ENCODE peak calls at places on chromosomes 1 and 21, in eight cellular contexts. W is GM12878, K is HepG2, D is K562, F is HCT116, U is GM23338, B is upper lobe of left lung, J is Panc1. E is an unnamed sample.

GRCh38 chr1:150706091-150706490 is 9.1 kb upstream of the GOLPH3L start:
- ATAC-seq in K (no peak), U (no peak), W (no peak), B (no peak), J (no peak), F (no peak), D (peak; percentile 52), E (no peak)

GRCh38 chr1:167482184-167482583 is 36.1 kb downstream of the CD247 start:
- ATAC-seq in F (no peak), U (no peak), B (no peak), D (peak; percentile 17), W (no peak), K (no peak), J (no peak), E (no peak)

GRCh38 chr1:52693843-52694242 is 4.3 kb downstream of the COA7 start:
- ATAC-seq in J (no peak), W (no peak), B (no peak), K (no peak), D (no peak), F (no peak), U (no peak), E (no peak)

GRCh38 chr1:23357112-23357908 is 12.3 kb downstream of the ZNF436 start:
- ATAC-seq in D (no peak), K (no peak), W (no peak), B (no peak), J (no peak), F (no peak), U (peak; percentile 97), E (no peak)

GRCh38 chr21:30216041-30216723 is at the start of gene CLDN8:
- ATAC-seq in B (no peak), D (no peak), U (no peak), J (no peak), F (no peak), K (no peak), W (no peak), E (no peak)

GRCh38 chr1:235883261-235883927 is 16.7 kb upstream of the LYST start:
- ATAC-seq in B (peak; percentile 86), K (peak; percentile 46), J (peak; percentile 83), W (peak; percentile 50), D (no peak), F (peak; percentile 49), U (no peak), E (peak; percentile 89)

GRCh38 chr1:186643600-186643999 is 36.6 kb downstream of the PTGS2 start:
- ATAC-seq in K (no peak), D (no peak), B (no peak), J (no peak), F (no peak), W (no peak), U (no peak), E (no peak)

GRCh38 chr1:78606274-78606673 is 14.0 kb upstream of the IFI44L start:
- ATAC-seq in B (no peak), J (no peak), W (no peak), U (no peak), D (no peak), K (no peak), F (no peak), E (peak; percentile 39)

GRCh38 chr1:182718311-182718710 is 33.9 kb upstream of the RGS8 start:
- ATAC-seq in U (peak; percentile 41), K (no peak), B (no peak), F (peak; percentile 74), W (peak; percentile 80), J (no peak), D (peak; percentile 58), E (no peak)

GRCh38 chr1:116738673-116739370 is 15.4 kb upstream of the CD2 start:
- ATAC-seq in J (no peak), K (no peak), D (no peak), W (peak; percentile 81), U (no peak), B (no peak), F (no peak), E (no peak)

GRCh38 chr1:114113801-114114750 is 39.6 kb downstream of the SYT6 start:
- ATAC-seq in J (no peak), F (peak; percentile 95), D (peak; percentile 24), W (no peak), U (no peak), K (no peak), B (peak; percentile 78), E (peak; percentile 47)

GRCh38 chr21:45534591-45535331 is 7.5 kb downstream of the SLC19A1 start:
- ATAC-seq in D (no peak), U (no peak), B (peak; percentile 40), J (no peak), K (no peak), F (no peak), W (no peak), E (no peak)

GRCh38 chr1:65791396-65791795 is 1.3 kb upstream of the PDE4B start:
- ATAC-seq in D (no peak), J (no peak), W (no peak), K (no peak), B (peak; percentile 60), F (no peak), U (no peak), E (peak; percentile 36)

GRCh38 chr21:42189860-42190491 is 29.0 kb upstream of the ABCG1 start:
- ATAC-seq in W (no peak), K (no peak), J (no peak), D (no peak), F (no peak), B (no peak), U (no peak), E (no peak)

GRCh38 chr1:167650266-167651160 is 20.5 kb downstream of the RCSD1 start:
- ATAC-seq in K (peak; percentile 38), W (peak; percentile 92), F (no peak), D (peak; percentile 55), B (peak; percentile 62), U (no peak), J (peak; percentile 21), E (peak; percentile 42)

GRCh38 chr1:155038602-155039307 is 5.1 kb downstream of the DCST1 start:
- ATAC-seq in K (no peak), W (no peak), J (no peak), F (peak; percentile 36), D (peak; percentile 59), B (peak; percentile 70), U (no peak), E (peak; percentile 79)

GRCh38 chr1:201469645-201470074 is 672 bp upstream of the PHLDA3 start:
- ATAC-seq in B (no peak), F (peak; percentile 12), D (no peak), U (peak; percentile 20), W (no peak), J (peak; percentile 17), K (peak; percentile 39), E (no peak)

GRCh38 chr1:214466759-214467585 is 84.4 kb downstream of the PTPN14 start:
- ATAC-seq in D (no peak), K (no peak), W (no peak), U (no peak), B (no peak), J (peak; percentile 71), F (peak; percentile 87), E (no peak)

GRCh38 chr1:214472362-214472761 is 79.0 kb downstream of the PTPN14 start:
- ATAC-seq in D (no peak), K (no peak), B (no peak), F (no peak), W (no peak), J (no peak), U (no peak), E (no peak)

GRCh38 chr1:214471458-214471857 is 79.9 kb downstream of the PTPN14 start:
- ATAC-seq in K (no peak), W (no peak), B (no peak), J (no peak), D (no peak), U (no peak), F (no peak), E (no peak)

GRCh38 chr1:214470132-214470531 is 81.3 kb downstream of the PTPN14 start:
- ATAC-seq in K (no peak), F (no peak), J (no peak), W (no peak), D (no peak), B (no peak), U (no peak), E (no peak)

GRCh38 chr1:214469290-214469689 is 82.1 kb downstream of the PTPN14 start:
- ATAC-seq in J (no peak), F (no peak), D (no peak), K (no peak), U (no peak), W (no peak), B (no peak), E (no peak)
- TF ChIP-seq POLR2AphosphoS5 in J (no peak), F (no peak), D (no peak), K (no peak), U (no peak), W (no peak), B (no peak), E (no peak)

GRCh38 chr1:51063121-51063520 is 38.9 kb upstream of the C1orf185 start:
- ATAC-seq in B (no peak), W (no peak), D (no peak), K (no peak), J (peak; percentile 80), F (peak; percentile 84), U (no peak), E (no peak)
- TF ChIP-seq POLR2AphosphoS5 in B (no peak), W (no peak), D (no peak), K (no peak), J (no peak), F (no peak), U (no peak), E (no peak)

DNA sequence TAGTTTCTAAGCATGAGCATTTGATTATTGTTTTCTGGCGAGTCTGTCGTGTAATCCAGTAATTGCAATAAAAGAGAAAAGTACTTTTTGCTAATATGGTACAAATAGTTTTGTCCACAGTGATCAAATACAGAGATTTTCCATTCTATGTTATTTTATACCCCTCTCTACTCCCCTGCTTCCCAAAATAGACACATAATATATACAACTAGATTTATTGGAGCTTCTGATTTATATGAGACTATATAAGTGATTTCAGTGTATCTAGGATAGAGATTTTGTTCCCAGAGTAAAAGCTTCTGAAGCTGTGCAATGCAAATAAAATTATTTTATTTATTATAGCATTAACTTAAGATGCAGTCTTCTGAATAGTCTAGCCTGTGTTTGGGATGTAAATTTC is 273.1 kb downstream of the DISC1 start:
- ATAC-seq in U (no peak), D (no peak), F (no peak), B (no peak), J (no peak), K (no peak), W (no peak), E (no peak)
- TF ChIP-seq POLR2AphosphoS5 in U (no peak), D (no peak), F (no peak), B (no peak), J (no peak), K (no peak), W (no peak), E (no peak)

DNA sequence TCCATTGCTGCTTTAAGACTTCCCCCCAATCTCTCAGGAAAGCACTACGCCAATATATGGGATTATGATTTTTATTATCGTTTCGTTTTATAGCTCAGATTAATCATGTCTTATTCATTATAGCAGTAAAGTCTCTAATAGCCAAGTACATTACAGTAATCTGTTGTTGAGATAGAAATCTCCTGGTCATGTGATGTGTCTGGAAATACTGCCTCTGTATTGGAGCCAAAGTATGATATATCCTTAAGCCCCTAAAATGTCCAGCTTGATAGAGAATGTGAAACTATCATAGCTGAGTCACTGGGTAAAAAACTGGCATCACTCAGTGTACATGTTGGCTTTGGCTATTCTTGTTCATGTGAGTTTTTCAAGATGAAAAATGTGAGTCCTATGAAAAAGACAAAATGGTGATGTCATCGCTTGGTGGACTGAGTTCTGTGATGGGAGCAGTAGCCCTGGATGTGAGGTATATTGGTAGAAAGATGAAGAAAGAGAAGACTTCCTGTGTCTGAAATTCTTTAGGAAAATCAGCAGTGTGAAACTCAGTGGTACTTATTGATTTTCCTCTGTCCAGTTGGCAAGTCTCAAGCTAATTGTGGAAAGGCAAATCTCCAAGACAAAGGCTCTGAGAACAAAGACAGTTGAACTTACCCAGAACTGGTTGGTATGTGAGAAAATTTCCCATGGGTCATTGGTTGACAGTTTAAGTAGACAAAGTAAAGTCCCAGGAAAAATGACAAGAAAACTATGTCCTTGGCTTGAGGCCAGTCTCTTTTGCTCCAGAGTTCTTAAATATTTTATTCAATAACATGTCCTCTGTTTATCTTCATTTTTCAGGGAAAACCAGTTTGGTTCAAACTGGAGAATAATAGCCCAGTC is 76.2 kb downstream of the BRINP2 start:
- ATAC-seq in B (no peak), U (no peak), F (no peak), D (no peak), J (no peak), K (no peak), W (no peak), E (peak; percentile 90)
- TF ChIP-seq POLR2AphosphoS5 in B (no peak), U (no peak), F (no peak), D (no peak), J (no peak), K (no peak), W (no peak), E (peak; percentile 29)

E was measured in gastroesophageal sphincter.